ENCODE peak calls at places on chromosome 7, in eight cellular contexts. Q, Z, F, V, S, R, U and N are unnamed samples.

GRCh38 chr7:47293884-47294568 is 287.9 kb downstream of the TNS3 start:
- DNase-seq in R (no peak), F (no peak), S (peak), Q (peak), U (peak), V (peak), Z (peak), N (peak)

GRCh38 chr7:135994466-135995205 is 17.5 kb upstream of the MTPN start:
- DNase-seq in V (peak), S (peak), R (no peak), U (peak), F (no peak), Z (no peak), Q (no peak), N (peak)

GRCh38 chr7:124667312-124667711 is 98.3 kb downstream of the GPR37 start:
- DNase-seq in U (no peak), R (no peak), S (no peak), F (no peak), Z (no peak), Q (peak), V (peak), N (no peak)

GRCh38 chr7:77360104-77360503 is 56.0 kb downstream of the GSAP start:
- DNase-seq in Z (no peak), V (no peak), F (no peak), R (no peak), S (no peak), Q (no peak), U (no peak), N (no peak)

GRCh38 chr7:55565693-55566092 is 6.6 kb downstream of the VOPP1 start:
- DNase-seq in U (peak), F (no peak), Z (no peak), S (no peak), R (no peak), Q (no peak), V (no peak), N (no peak)

GRCh38 chr7:18262054-18262453 is 233.5 kb upstream of the HDAC9 start:
- DNase-seq in Q (no peak), Z (no peak), R (no peak), U (no peak), F (no peak), V (no peak), S (peak), N (peak)

GRCh38 chr7:95546647-95547046 is 49.7 kb downstream of the PDK4 start:
- DNase-seq in V (no peak), F (no peak), S (no peak), U (no peak), Q (no peak), Z (no peak), R (no peak), N (no peak)

GRCh38 chr7:36875794-36876193 is 151.5 kb upstream of the AOAH start:
- DNase-seq in V (no peak), R (no peak), Z (no peak), F (peak), U (no peak), Q (no peak), S (no peak), N (no peak)

GRCh38 chr7:2894118-2894940 is 50.2 kb upstream of the GNA12 start:
- DNase-seq in F (peak), Q (no peak), S (no peak), Z (no peak), V (no peak), R (no peak), U (no peak), N (no peak)

GRCh38 chr7:45178241-45179225 is 20.9 kb downstream of the RAMP3 start:
- DNase-seq in U (no peak), Q (no peak), V (no peak), F (peak), Z (no peak), R (peak), S (no peak), N (no peak)

GRCh38 chr7:148800677-148801076 is 83.4 kb downstream of the EZH2 start:
- DNase-seq in V (no peak), S (no peak), R (no peak), Z (no peak), U (no peak), Q (no peak), F (no peak), N (no peak)

GRCh38 chr7:29763266-29763665 is 43.0 kb upstream of the WIPF3 start:
- DNase-seq in U (no peak), R (no peak), S (no peak), V (no peak), Q (no peak), F (no peak), Z (no peak), N (no peak)

GRCh38 chr7:466465-467191 is 53.0 kb downstream of the PDGFA start:
- DNase-seq in Q (no peak), S (no peak), Z (no peak), V (no peak), U (no peak), F (no peak), R (peak), N (no peak)

GRCh38 chr7:20214787-20215669 is 2.2 kb downstream of the MACC1 start:
- DNase-seq in S (no peak), Q (no peak), F (peak), Z (no peak), R (peak), V (no peak), U (no peak), N (no peak)
- H3K4me3 ChIP-seq in S (no peak), Q (no peak), F (peak), Z (no peak), R (peak), V (no peak), U (no peak), N (no peak)

GRCh38 chr7:150988230-150989226 is 2.3 kb upstream of the NOS3 start:
- DNase-seq in S (peak), Z (no peak), V (no peak), R (no peak), F (peak), U (no peak), Q (peak), N (peak)
- H3K4me3 ChIP-seq in S (no peak), Z (no peak), V (no peak), R (no peak), F (no peak), U (no peak), Q (peak), N (no peak)

GRCh38 chr7:83739527-83739926 is 90.6 kb upstream of the SEMA3E start:
- DNase-seq in F (no peak), U (no peak), Q (no peak), V (no peak), R (no peak), S (no peak), Z (no peak), N (no peak)
- H3K4me3 ChIP-seq in F (no peak), U (no peak), Q (no peak), V (no peak), R (no peak), S (no peak), Z (no peak), N (no peak)

GRCh38 chr7:84248843-84249242 is 54.3 kb upstream of the SEMA3A start:
- DNase-seq in R (no peak), U (no peak), S (no peak), Z (no peak), F (peak), Q (no peak), V (no peak), N (no peak)

GRCh38 chr7:84248267-84248666 is 53.7 kb upstream of the SEMA3A start:
- DNase-seq in R (no peak), Q (peak), Z (no peak), U (peak), F (peak), S (peak), V (peak), N (peak)

GRCh38 chr7:84249651-84250050 is 55.1 kb upstream of the SEMA3A start:
- DNase-seq in R (no peak), F (no peak), Q (no peak), S (no peak), V (no peak), Z (no peak), U (no peak), N (no peak)

GRCh38 chr7:84247591-84247990 is 53.0 kb upstream of the SEMA3A start:
- DNase-seq in S (no peak), Z (no peak), F (peak), U (peak), V (peak), Q (no peak), R (no peak), N (no peak)

GRCh38 chr7:84245831-84246230 is 51.2 kb upstream of the SEMA3A start:
- DNase-seq in R (no peak), Z (no peak), S (no peak), U (no peak), Q (no peak), F (no peak), V (no peak), N (no peak)
- H3K4me3 ChIP-seq in R (no peak), Z (no peak), S (no peak), U (no peak), Q (no peak), F (no peak), V (no peak), N (no peak)

DNA sequence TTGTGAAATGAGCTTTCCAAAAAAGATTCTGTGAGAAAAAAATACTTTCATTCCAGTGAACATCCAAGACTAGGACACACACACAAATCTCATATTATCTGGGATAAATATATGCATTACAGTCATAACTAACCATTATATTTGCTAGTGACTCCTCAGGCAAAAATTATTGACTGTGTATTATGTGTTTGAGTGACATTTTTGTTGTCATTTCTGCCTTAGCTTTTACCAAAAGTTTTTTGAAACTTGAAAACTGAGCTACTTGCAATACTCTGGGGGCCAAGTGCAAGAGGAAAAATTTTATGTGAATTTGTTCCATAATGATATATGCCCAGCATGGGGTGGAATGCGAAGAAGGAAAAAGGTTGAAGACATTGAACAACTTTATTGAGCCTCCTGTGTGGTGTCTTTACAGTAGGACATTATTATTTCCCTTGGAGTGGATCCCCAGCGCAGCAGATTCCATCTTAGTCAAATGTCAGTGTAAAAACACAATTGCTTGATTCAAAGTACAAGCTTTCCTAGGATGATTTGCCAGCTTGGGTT is 176.8 kb upstream of the FERD3L start:
- DNase-seq in Q (no peak), R (no peak), V (no peak), S (no peak), U (no peak), Z (no peak), F (no peak), N (no peak)
- H3K4me3 ChIP-seq in Q (no peak), R (no peak), V (no peak), S (no peak), U (no peak), Z (no peak), F (no peak), N (no peak)

GRCh38 chr7:92682767-92683539 is 92.8 kb upstream of the FAM133B start:
- DNase-seq in V (peak), Z (no peak), U (peak), R (no peak), Q (no peak), F (no peak), S (peak), N (peak)

GRCh38 chr7:92685146-92686042 is 95.2 kb upstream of the FAM133B start:
- DNase-seq in Z (no peak), V (no peak), Q (no peak), S (no peak), R (no peak), U (no peak), F (no peak), N (no peak)

GRCh38 chr7:92682324-92682723 is 92.1 kb upstream of the FAM133B start:
- DNase-seq in V (no peak), Q (no peak), U (no peak), F (no peak), S (no peak), R (no peak), Z (no peak), N (no peak)

GRCh38 chr7:92681633-92682032 is 91.4 kb upstream of the FAM133B start:
- DNase-seq in Q (no peak), V (no peak), F (no peak), S (no peak), U (no peak), Z (no peak), R (no peak), N (no peak)

GRCh38 chr7:92684274-92684673 is 94.1 kb upstream of the FAM133B start:
- DNase-seq in U (no peak), V (no peak), R (no peak), S (no peak), F (no peak), Q (no peak), Z (no peak), N (no peak)
- H3K4me3 ChIP-seq in U (no peak), V (no peak), R (no peak), S (no peak), F (no peak), Q (no peak), Z (no peak), N (no peak)

GRCh38 chr7:7765422-7765821 is 47.0 kb upstream of the RPA3 start:
- DNase-seq in Z (no peak), F (peak), U (no peak), Q (no peak), R (no peak), V (no peak), S (no peak), N (peak)

GRCh38 chr7:7761974-7762769 is 43.8 kb upstream of the RPA3 start:
- DNase-seq in U (peak), Z (no peak), V (peak), S (peak), F (peak), Q (peak), R (no peak), N (peak)

GRCh38 chr7:7757576-7757975 is 39.2 kb upstream of the RPA3 start:
- DNase-seq in Q (peak), F (no peak), U (no peak), R (no peak), Z (no peak), S (no peak), V (no peak), N (no peak)

GRCh38 chr7:7764515-7765138 is 46.2 kb upstream of the RPA3 start:
- DNase-seq in V (no peak), F (peak), U (no peak), S (no peak), R (no peak), Q (no peak), Z (no peak), N (no peak)

DNA sequence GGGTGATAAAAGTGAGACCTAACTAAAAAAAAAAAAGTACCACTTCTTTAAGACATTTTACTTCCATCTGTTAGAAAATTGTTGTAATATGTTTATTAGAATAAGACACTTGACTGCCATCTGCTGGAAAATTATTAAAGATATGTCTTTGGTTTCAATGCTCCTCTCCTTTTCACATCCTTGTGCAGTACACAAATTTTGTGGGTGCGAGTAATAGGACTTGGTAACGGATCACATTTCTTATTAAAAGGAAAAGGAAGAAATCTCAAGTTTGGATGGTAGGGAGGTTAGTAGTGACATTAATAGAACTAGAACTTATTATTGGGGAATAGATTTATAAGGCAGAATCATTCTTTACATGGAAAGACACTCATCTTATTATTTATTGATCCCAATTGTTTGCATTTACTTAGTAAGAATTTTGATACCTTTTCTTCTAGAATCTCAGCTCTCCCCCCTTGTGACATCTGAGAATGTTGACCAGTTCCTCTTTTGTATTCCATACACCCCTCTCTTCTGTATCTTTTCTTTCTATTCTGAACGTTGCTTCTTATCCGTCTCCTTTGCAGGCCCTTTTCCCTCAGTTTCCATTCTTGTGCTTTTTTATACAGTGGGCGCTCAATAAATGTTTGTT is 43.0 kb upstream of the RPA3 start:
- DNase-seq in U (peak), R (no peak), V (peak), F (peak), Q (peak), Z (peak), S (peak), N (peak)
- H3K4me3 ChIP-seq in U (peak), R (peak), V (no peak), F (peak), Q (peak), Z (no peak), S (no peak), N (peak)

DNA sequence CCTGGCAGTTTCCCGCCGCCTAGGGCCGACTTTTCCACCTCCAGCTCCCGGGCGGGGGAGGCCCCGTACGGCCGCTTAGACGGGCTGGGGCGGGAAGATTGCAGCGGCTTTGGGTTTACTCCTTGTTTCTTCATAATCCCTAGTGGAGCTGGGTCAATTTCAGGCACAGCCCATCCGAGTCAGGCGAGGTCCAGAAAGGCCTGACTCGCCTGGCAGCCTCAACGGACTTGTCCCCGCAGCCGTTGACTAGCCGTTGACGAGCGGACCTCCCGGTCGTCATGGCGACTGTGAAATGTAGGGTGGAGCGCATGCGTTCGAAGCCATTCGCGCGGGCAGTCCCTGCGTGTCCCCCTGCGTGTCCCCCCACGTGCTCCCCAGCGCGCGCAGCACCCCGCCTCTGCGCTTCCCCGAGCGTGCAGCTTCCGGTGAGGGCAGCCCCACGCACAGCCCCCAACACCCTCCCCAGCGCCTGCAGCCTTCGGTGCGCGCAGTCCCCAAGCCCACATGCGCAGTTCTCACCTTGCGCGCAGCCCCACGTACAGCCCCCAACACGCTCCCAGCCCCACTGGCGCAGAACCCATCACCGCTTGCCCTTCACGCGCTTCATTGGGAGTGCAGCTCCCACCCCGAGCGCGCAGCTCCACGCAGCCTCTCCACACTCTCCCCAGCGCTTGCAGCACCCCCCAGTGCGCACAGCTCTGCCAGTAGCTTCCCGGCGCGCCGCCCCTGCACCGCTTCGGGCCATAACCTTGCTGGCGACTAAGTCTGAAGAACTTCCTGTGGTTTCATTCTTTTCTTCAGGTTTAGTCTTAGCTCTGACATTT is 67.8 kb downstream of the TBX20 start:
- DNase-seq in R (no peak), F (no peak), Z (no peak), U (peak), S (peak), Q (peak), V (peak), N (peak)
- H3K4me3 ChIP-seq in R (peak), F (no peak), Z (peak), U (peak), S (peak), Q (peak), V (peak), N (peak)

GRCh38 chr7:16001477-16001876 is 315.0 kb upstream of the MEOX2 start:
- DNase-seq in S (no peak), Q (no peak), F (no peak), Z (no peak), V (no peak), R (no peak), U (no peak), N (no peak)
- H3K4me3 ChIP-seq in S (no peak), Q (no peak), F (no peak), Z (no peak), V (no peak), R (no peak), U (no peak), N (no peak)